ENCODE peak calls at places on chromosome 19, in seven cellular contexts. V, Y, T, L, S, E and C are unnamed samples.

GRCh38 chr19:28961772-28962500 is 251.0 kb downstream of the UQCRFS1 start:
- DNase-seq in V (no peak), Y (no peak), T (no peak), L (peak), S (no peak), E (no peak), C (no peak)

GRCh38 chr19:3868770-3869456 is at the start of gene ZFR2:
- DNase-seq in V (peak), Y (no peak), T (no peak), L (no peak), S (no peak), E (peak), C (no peak)

GRCh38 chr19:29678484-29679106 is 13.3 kb downstream of the PLEKHF1 start:
- DNase-seq in V (no peak), Y (peak), T (no peak), L (no peak), S (no peak), E (peak), C (no peak)

GRCh38 chr19:3441986-3442329 is 38.4 kb downstream of the SMIM24 start:
- DNase-seq in V (no peak), Y (no peak), T (no peak), L (no peak), S (no peak), E (no peak), C (no peak)

GRCh38 chr19:19429361-19429760 is 23.9 kb downstream of the GATAD2A start:
- DNase-seq in V (no peak), Y (no peak), T (no peak), L (no peak), S (no peak), E (no peak), C (no peak)

GRCh38 chr19:44602071-44602470 is 11.3 kb upstream of the IGSF23 start:
- DNase-seq in V (no peak), Y (no peak), T (peak), L (no peak), S (no peak), E (no peak), C (no peak)

GRCh38 chr19:55348317-55349034 is 6.0 kb downstream of the COX6B2 start:
- DNase-seq in V (no peak), Y (no peak), T (no peak), L (no peak), S (no peak), E (no peak), C (no peak)

GRCh38 chr19:39263912-39264305 is 4.3 kb upstream of the IFNL2 start:
- DNase-seq in V (no peak), Y (no peak), T (no peak), L (no peak), S (no peak), E (peak), C (no peak)

GRCh38 chr19:42301646-42302204 is at the start of gene PRR19:
- DNase-seq in V (no peak), Y (no peak), T (peak), L (no peak), S (no peak), E (no peak), C (peak)

GRCh38 chr19:45677351-45678230 is 9.6 kb downstream of the GIPR start:
- DNase-seq in V (peak), Y (peak), T (peak), L (peak), S (peak), E (peak), C (peak)

GRCh38 chr19:30227661-30228112 is 144.5 kb upstream of the ZNF536 start:
- DNase-seq in V (no peak), Y (peak), T (peak), L (peak), S (no peak), E (peak), C (peak)

GRCh38 chr19:33339016-33339749 is 34.3 kb upstream of the CEBPG start:
- DNase-seq in V (no peak), Y (no peak), T (no peak), L (no peak), S (peak), E (no peak), C (no peak)

GRCh38 chr19:33186431-33186830 is 7.7 kb upstream of the LRP3 start:
- DNase-seq in V (no peak), Y (no peak), T (no peak), L (no peak), S (no peak), E (no peak), C (no peak)

GRCh38 chr19:898663-899062 is 5.4 kb downstream of the RNU6-9 start:
- DNase-seq in V (no peak), Y (no peak), T (no peak), L (no peak), S (no peak), E (peak), C (no peak)

GRCh38 chr19:31364956-31365355 is 15.7 kb upstream of the TSHZ3 start:
- DNase-seq in V (no peak), Y (no peak), T (no peak), L (no peak), S (no peak), E (no peak), C (no peak)

GRCh38 chr19:1264801-1265610 is 4.1 kb upstream of the CIRBP start:
- DNase-seq in V (no peak), Y (peak), T (peak), L (peak), S (peak), E (peak), C (peak)

GRCh38 chr19:48480476-48481190 is 11.5 kb downstream of the CYTH2 start:
- DNase-seq in V (peak), Y (peak), T (peak), L (peak), S (no peak), E (peak), C (no peak)

GRCh38 chr19:29120471-29120870 is 92.5 kb downstream of the UQCRFS1 start:
- DNase-seq in V (no peak), Y (no peak), T (no peak), L (no peak), S (no peak), E (peak), C (no peak)

GRCh38 chr19:33866696-33867095 is 70.0 kb downstream of the KCTD15 start:
- DNase-seq in V (no peak), Y (no peak), T (no peak), L (no peak), S (no peak), E (no peak), C (no peak)

GRCh38 chr19:31109626-31110025 is 239.6 kb downstream of the TSHZ3 start:
- DNase-seq in V (no peak), Y (no peak), T (no peak), L (no peak), S (no peak), E (no peak), C (no peak)

GRCh38 chr19:1206733-1207301 is 1.2 kb downstream of the STK11 start:
- DNase-seq in V (peak), Y (no peak), T (peak), L (no peak), S (no peak), E (no peak), C (peak)

GRCh38 chr19:2841858-2842574 is 741 bp downstream of the ZNF555 start:
- DNase-seq in V (no peak), Y (peak), T (peak), L (peak), S (no peak), E (peak), C (no peak)

GRCh38 chr19:18483119-18483518 is 38.8 kb downstream of the ELL start:
- DNase-seq in V (no peak), Y (no peak), T (no peak), L (no peak), S (peak), E (no peak), C (no peak)

GRCh38 chr19:53085496-53085895 is 17.7 kb downstream of the ZNF160 start:
- DNase-seq in V (no peak), Y (no peak), T (no peak), L (no peak), S (no peak), E (no peak), C (no peak)

GRCh38 chr19:44738161-44738535 is 10.4 kb upstream of the BCL3 start:
- DNase-seq in V (no peak), Y (no peak), T (no peak), L (no peak), S (no peak), E (no peak), C (no peak)

GRCh38 chr19:37007587-37008220 is 70.5 kb upstream of the ZNF420 start:
- DNase-seq in V (peak), Y (peak), T (peak), L (peak), S (no peak), E (peak), C (peak)

GRCh38 chr19:1324792-1325567 is 39.3 kb downstream of the EFNA2 start:
- DNase-seq in V (no peak), Y (peak), T (peak), L (peak), S (peak), E (peak), C (peak)

GRCh38 chr19:48746738-48747575 is at the start of gene IZUMO1:
- DNase-seq in V (peak), Y (peak), T (peak), L (peak), S (no peak), E (peak), C (peak)

GRCh38 chr19:17797397-17798201 is 2.7 kb downstream of the B3GNT3 start:
- DNase-seq in V (peak), Y (no peak), T (peak), L (no peak), S (peak), E (no peak), C (no peak)

GRCh38 chr19:4454952-4455738 is 2.4 kb downstream of the UBXN6 start:
- DNase-seq in V (no peak), Y (peak), T (no peak), L (peak), S (peak), E (no peak), C (peak)

GRCh38 chr19:38564981-38565685 is 52.6 kb downstream of the MAP4K1 start:
- DNase-seq in V (no peak), Y (no peak), T (peak), L (no peak), S (no peak), E (no peak), C (no peak)

GRCh38 chr19:52492991-52493470 is 34.4 kb upstream of the ZNF808 start:
- DNase-seq in V (no peak), Y (no peak), T (no peak), L (peak), S (no peak), E (peak), C (no peak)

GRCh38 chr19:6820237-6820636 is 47.7 kb downstream of the VAV1 start:
- DNase-seq in V (no peak), Y (no peak), T (no peak), L (no peak), S (no peak), E (no peak), C (no peak)

GRCh38 chr19:42140125-42140754 is 8.0 kb upstream of the POU2F2 start:
- DNase-seq in V (no peak), Y (peak), T (peak), L (peak), S (peak), E (no peak), C (peak)

GRCh38 chr19:16461630-16462051 is 10.1 kb downstream of the EPS15L1 start:
- DNase-seq in V (no peak), Y (no peak), T (no peak), L (no peak), S (no peak), E (no peak), C (no peak)